ENCODE peak calls at places on chromosome X, in five cellular contexts. H, S, U, M and J are unnamed samples.

GRCh38 chrX:132165651-132166050 is 37.8 kb upstream of the FRMD7 start:
- DNase-seq in H (no peak), S (no peak), U (no peak), M (no peak), J (no peak)

GRCh38 chrX:34578237-34578636 is 78.8 kb downstream of the TMEM47 start:
- DNase-seq in H (no peak), S (no peak), U (no peak), M (no peak), J (no peak)

GRCh38 chrX:8845060-8845459 is 43.9 kb upstream of the FAM9A start:
- DNase-seq in H (no peak), S (no peak), U (no peak), M (no peak), J (no peak)

GRCh38 chrX:67714004-67714403 is 170.2 kb downstream of the AR start:
- DNase-seq in H (no peak), S (no peak), U (no peak), M (no peak), J (no peak)

GRCh38 chrX:2474280-2474962 is 26.4 kb downstream of the DHRSX start:
- DNase-seq in H (no peak), S (no peak), U (no peak), M (no peak), J (no peak)

GRCh38 chrX:120774611-120775010 is 101.1 kb downstream of the CT47B1 start:
- DNase-seq in H (no peak), S (no peak), U (no peak), M (no peak), J (no peak)

GRCh38 chrX:35098419-35098818 is 155.8 kb downstream of the FAM47B start:
- DNase-seq in H (no peak), S (no peak), U (no peak), M (no peak), J (no peak)

GRCh38 chrX:139750390-139750789 is 42.4 kb upstream of the MCF2 start:
- DNase-seq in H (no peak), S (no peak), U (no peak), M (no peak), J (peak)

GRCh38 chrX:43815209-43815608 is 67.0 kb downstream of the MAOB start:
- DNase-seq in H (no peak), S (no peak), U (no peak), M (no peak), J (no peak)

GRCh38 chrX:69195197-69195596 is 29.9 kb upstream of the PJA1 start:
- DNase-seq in H (no peak), S (no peak), U (peak), M (no peak), J (no peak)

DNA sequence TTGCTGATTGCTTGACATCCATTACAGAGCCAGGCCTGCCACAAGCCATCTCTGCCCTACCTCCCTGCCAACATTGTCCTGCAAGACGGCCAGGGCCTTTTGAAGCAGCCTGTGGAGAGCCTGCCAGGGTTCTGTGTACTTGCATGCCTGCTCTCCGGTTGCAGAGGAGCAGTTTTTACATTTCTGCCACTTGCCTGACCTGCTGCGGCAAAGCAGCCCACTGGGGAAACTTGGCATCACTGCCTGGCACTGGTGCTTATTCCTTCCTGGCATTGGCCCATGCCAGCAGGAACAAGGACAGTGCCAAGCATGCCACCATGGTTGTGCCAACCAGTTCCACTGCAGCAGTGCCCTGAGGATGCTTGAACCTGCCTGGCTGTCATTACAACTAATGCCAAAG is 167.1 kb downstream of the NHS start:
- DNase-seq in H (no peak), S (no peak), U (no peak), M (no peak), J (no peak)
- H3K27ac ChIP-seq in H (no peak), S (no peak), U (no peak), M (no peak), J (no peak)

GRCh38 chrX:96006281-96006680 is 678.4 kb upstream of the DIAPH2 start:
- DNase-seq in H (no peak), S (no peak), U (no peak), M (no peak), J (no peak)

GRCh38 chrX:96002401-96002800 is 682.2 kb upstream of the DIAPH2 start:
- DNase-seq in H (no peak), S (no peak), U (no peak), M (no peak), J (no peak)

GRCh38 chrX:96004386-96004785 is 680.3 kb upstream of the DIAPH2 start:
- DNase-seq in H (no peak), S (no peak), U (no peak), M (no peak), J (no peak)
- TF ChIP-seq GABPA in H (no peak), S (no peak), U (no peak), M (no peak), J (no peak)

GRCh38 chrX:56728752-56729151 is 291 bp upstream of the NBDY start:
- DNase-seq in H (no peak), S (no peak), U (no peak), M (no peak), J (no peak)
- H3K27ac ChIP-seq in H (no peak), S (no peak), U (no peak), M (no peak), J (no peak)

DNA sequence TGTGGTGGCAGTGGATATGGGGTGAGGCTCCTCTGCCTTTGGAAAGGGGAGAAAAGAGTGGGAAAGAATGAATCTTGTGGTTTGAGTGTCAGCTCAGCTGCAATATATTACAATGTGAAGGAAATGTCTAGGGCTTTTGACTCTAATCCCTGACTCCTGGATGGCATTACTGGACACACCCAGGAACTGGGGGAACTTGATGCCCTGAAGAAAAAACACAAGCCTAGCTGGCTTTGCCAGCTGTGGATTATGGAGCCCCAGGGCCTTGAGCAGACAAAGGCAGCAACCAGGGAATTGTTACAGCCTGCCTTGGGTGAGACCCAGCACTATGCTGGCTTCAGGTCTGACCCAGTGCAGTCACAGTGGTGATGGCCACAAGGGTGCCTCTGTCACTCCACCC is 57.1 kb upstream of the CYSLTR1 start:
- DNase-seq in H (no peak), S (no peak), U (no peak), M (no peak), J (no peak)
- TF ChIP-seq GABPA in H (no peak), S (no peak), U (no peak), M (no peak), J (no peak)

DNA sequence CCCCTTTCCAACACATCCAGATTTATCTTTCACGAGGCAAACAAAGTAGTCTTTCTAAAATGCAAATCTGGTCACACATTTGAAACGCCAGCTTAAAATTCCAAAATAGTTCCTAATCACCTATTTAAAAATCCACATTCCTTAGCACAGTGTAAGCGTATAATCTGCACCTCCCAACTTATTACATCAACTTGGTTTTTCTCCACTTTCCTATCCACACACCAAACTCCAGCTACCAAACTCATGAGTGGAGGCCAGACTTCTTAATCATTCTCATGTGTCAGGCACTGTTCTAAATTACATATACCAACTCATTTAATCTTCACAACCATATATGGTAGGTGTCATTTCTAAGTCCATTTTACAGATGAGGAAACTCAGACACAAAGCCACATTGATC is 33.8 kb downstream of the ENOX2 start:
- DNase-seq in H (no peak), S (no peak), U (no peak), M (no peak), J (no peak)
- H3K27ac ChIP-seq in H (no peak), S (no peak), U (no peak), M (no peak), J (no peak)